ENCODE peak calls at places on chromosome 6, in eight cellular contexts. One of them, this sample, is unnamed.

GRCh38 chr6:23036401-23036983 is 467.1 kb downstream of the HDGFL1 start:
- DNase-seq in fibroblast of villous mesenchyme: no peak
- DNase-seq in dorsolateral prefrontal cortex: no peak
- DNase-seq in fibroblast of the aortic adventitia: no peak
- DNase-seq in foreskin fibroblast: no peak
- DNase-seq in MCF 10A: no peak
- DNase-seq in spleen: no peak
- DNase-seq in lower lobe of right lung: no peak
- DNase-seq in this sample: no peak

GRCh38 chr6:40586800-40587201 is 363 bp downstream of the LRFN2 start:
- DNase-seq in fibroblast of villous mesenchyme: no peak
- DNase-seq in dorsolateral prefrontal cortex: peak
- DNase-seq in fibroblast of the aortic adventitia: no peak
- DNase-seq in foreskin fibroblast: no peak
- DNase-seq in MCF 10A: no peak
- DNase-seq in spleen: no peak
- DNase-seq in lower lobe of right lung: no peak
- DNase-seq in this sample: no peak

GRCh38 chr6:158818008-158818579 is 1.1 kb downstream of the EZR start:
- DNase-seq in fibroblast of villous mesenchyme: peak
- DNase-seq in dorsolateral prefrontal cortex: peak
- DNase-seq in fibroblast of the aortic adventitia: peak
- DNase-seq in foreskin fibroblast: peak
- DNase-seq in MCF 10A: peak
- DNase-seq in spleen: peak
- DNase-seq in lower lobe of right lung: peak
- DNase-seq in this sample: peak

GRCh38 chr6:137692806-137693205 is 174.3 kb upstream of the TNFAIP3 start:
- DNase-seq in fibroblast of villous mesenchyme: peak
- DNase-seq in dorsolateral prefrontal cortex: no peak
- DNase-seq in fibroblast of the aortic adventitia: peak
- DNase-seq in foreskin fibroblast: peak
- DNase-seq in MCF 10A: no peak
- DNase-seq in spleen: no peak
- DNase-seq in lower lobe of right lung: no peak
- DNase-seq in this sample: no peak

GRCh38 chr6:138289739-138290138 is 71.4 kb upstream of the PBOV1 start:
- DNase-seq in fibroblast of villous mesenchyme: no peak
- DNase-seq in dorsolateral prefrontal cortex: no peak
- DNase-seq in fibroblast of the aortic adventitia: no peak
- DNase-seq in foreskin fibroblast: no peak
- DNase-seq in MCF 10A: no peak
- DNase-seq in spleen: peak
- DNase-seq in lower lobe of right lung: no peak
- DNase-seq in this sample: no peak

GRCh38 chr6:35154262-35154661 is 13.1 kb upstream of the TCP11 start:
- DNase-seq in fibroblast of villous mesenchyme: no peak
- DNase-seq in dorsolateral prefrontal cortex: no peak
- DNase-seq in fibroblast of the aortic adventitia: peak
- DNase-seq in foreskin fibroblast: no peak
- DNase-seq in MCF 10A: no peak
- DNase-seq in spleen: no peak
- DNase-seq in lower lobe of right lung: no peak
- DNase-seq in this sample: no peak

GRCh38 chr6:23031986-23032385 is 462.6 kb downstream of the HDGFL1 start:
- DNase-seq in fibroblast of villous mesenchyme: peak
- DNase-seq in dorsolateral prefrontal cortex: no peak
- DNase-seq in fibroblast of the aortic adventitia: no peak
- DNase-seq in foreskin fibroblast: peak
- DNase-seq in MCF 10A: no peak
- DNase-seq in spleen: no peak
- DNase-seq in lower lobe of right lung: no peak
- DNase-seq in this sample: no peak

GRCh38 chr6:169073311-169073710 is 180.3 kb downstream of the THBS2 start:
- DNase-seq in fibroblast of villous mesenchyme: peak
- DNase-seq in dorsolateral prefrontal cortex: no peak
- DNase-seq in fibroblast of the aortic adventitia: peak
- DNase-seq in foreskin fibroblast: peak
- DNase-seq in MCF 10A: no peak
- DNase-seq in spleen: no peak
- DNase-seq in lower lobe of right lung: no peak
- DNase-seq in this sample: peak

GRCh38 chr6:130373992-130374391 is 8.2 kb downstream of the TMEM200A start:
- DNase-seq in fibroblast of villous mesenchyme: no peak
- DNase-seq in dorsolateral prefrontal cortex: no peak
- DNase-seq in fibroblast of the aortic adventitia: no peak
- DNase-seq in foreskin fibroblast: no peak
- DNase-seq in MCF 10A: no peak
- DNase-seq in spleen: no peak
- DNase-seq in lower lobe of right lung: no peak
- DNase-seq in this sample: no peak

GRCh38 chr6:36724514-36725385 is 27.1 kb downstream of the RAB44 start:
- DNase-seq in fibroblast of villous mesenchyme: peak
- DNase-seq in dorsolateral prefrontal cortex: no peak
- DNase-seq in fibroblast of the aortic adventitia: peak
- DNase-seq in foreskin fibroblast: peak
- DNase-seq in MCF 10A: peak
- DNase-seq in spleen: peak
- DNase-seq in lower lobe of right lung: peak
- DNase-seq in this sample: peak

GRCh38 chr6:35485402-35485877 is 11.4 kb downstream of the TEAD3 start:
- DNase-seq in fibroblast of villous mesenchyme: peak
- DNase-seq in dorsolateral prefrontal cortex: no peak
- DNase-seq in fibroblast of the aortic adventitia: peak
- DNase-seq in foreskin fibroblast: no peak
- DNase-seq in MCF 10A: peak
- DNase-seq in spleen: no peak
- DNase-seq in lower lobe of right lung: no peak
- DNase-seq in this sample: no peak

GRCh38 chr6:110282412-110282811 is 75.7 kb downstream of the METTL24 start:
- DNase-seq in fibroblast of villous mesenchyme: no peak
- DNase-seq in dorsolateral prefrontal cortex: no peak
- DNase-seq in fibroblast of the aortic adventitia: no peak
- DNase-seq in foreskin fibroblast: no peak
- DNase-seq in MCF 10A: no peak
- DNase-seq in spleen: no peak
- DNase-seq in lower lobe of right lung: no peak
- DNase-seq in this sample: no peak

GRCh38 chr6:110284877-110285276 is 73.3 kb downstream of the METTL24 start:
- DNase-seq in fibroblast of villous mesenchyme: no peak
- DNase-seq in dorsolateral prefrontal cortex: no peak
- DNase-seq in fibroblast of the aortic adventitia: no peak
- DNase-seq in foreskin fibroblast: no peak
- DNase-seq in MCF 10A: no peak
- DNase-seq in spleen: no peak
- DNase-seq in lower lobe of right lung: no peak
- DNase-seq in this sample: no peak

GRCh38 chr6:110283657-110284056 is 74.5 kb downstream of the METTL24 start:
- DNase-seq in fibroblast of villous mesenchyme: no peak
- DNase-seq in dorsolateral prefrontal cortex: no peak
- DNase-seq in fibroblast of the aortic adventitia: no peak
- DNase-seq in foreskin fibroblast: no peak
- DNase-seq in MCF 10A: no peak
- DNase-seq in spleen: no peak
- DNase-seq in lower lobe of right lung: no peak
- DNase-seq in this sample: no peak

GRCh38 chr6:110285306-110286060 is 72.7 kb downstream of the METTL24 start:
- DNase-seq in fibroblast of villous mesenchyme: no peak
- DNase-seq in dorsolateral prefrontal cortex: no peak
- DNase-seq in fibroblast of the aortic adventitia: no peak
- DNase-seq in foreskin fibroblast: no peak
- DNase-seq in MCF 10A: no peak
- DNase-seq in spleen: no peak
- DNase-seq in lower lobe of right lung: no peak
- DNase-seq in this sample: no peak

DNA sequence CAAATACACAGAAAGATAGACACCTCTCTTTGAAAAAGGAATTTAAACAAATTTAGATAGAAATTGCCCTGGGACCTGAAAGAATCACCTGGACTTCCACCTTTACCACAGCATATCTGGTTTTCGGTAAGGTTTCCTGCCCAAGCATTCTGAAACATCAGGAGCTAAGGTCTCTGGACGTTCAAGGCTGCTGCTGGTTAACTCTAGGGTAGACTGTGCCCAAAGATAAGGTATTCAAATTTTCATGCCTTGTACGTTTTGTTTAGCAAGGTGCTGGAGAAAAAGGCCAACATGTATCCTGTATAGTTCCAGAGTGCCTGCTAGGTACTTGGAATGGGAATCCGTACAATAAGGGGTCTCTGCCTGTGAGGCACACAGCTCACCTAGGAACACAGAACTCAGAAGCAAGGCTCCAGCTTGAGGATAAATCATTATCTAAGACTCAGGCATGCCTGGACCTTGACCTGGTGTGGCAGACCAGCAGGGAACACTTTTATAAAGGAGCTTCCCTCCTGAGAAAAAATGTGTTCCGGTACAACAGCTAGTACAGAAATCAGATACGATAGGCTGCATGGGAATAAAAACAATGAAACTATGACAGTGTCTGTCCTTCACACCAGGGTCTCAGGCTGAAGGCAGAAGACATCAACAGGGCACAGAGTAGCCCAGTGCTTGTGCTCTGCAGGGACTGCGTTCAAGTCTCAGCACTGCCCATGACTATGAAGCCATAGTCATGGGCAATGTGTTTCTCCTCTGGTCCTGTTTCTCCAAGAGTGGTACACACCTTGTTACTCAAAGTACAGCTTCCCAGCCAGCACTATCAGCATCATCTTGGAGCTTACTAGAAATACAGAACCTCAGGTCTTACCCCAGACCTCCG is 70.4 kb downstream of the METTL24 start:
- DNase-seq in fibroblast of villous mesenchyme: no peak
- DNase-seq in dorsolateral prefrontal cortex: no peak
- DNase-seq in fibroblast of the aortic adventitia: no peak
- DNase-seq in foreskin fibroblast: no peak
- DNase-seq in MCF 10A: no peak
- DNase-seq in spleen: no peak
- DNase-seq in lower lobe of right lung: no peak
- DNase-seq in this sample: no peak
- TF ChIP-seq CTCF in fibroblast of villous mesenchyme: no peak
- TF ChIP-seq CTCF in dorsolateral prefrontal cortex: no peak
- TF ChIP-seq CTCF in fibroblast of the aortic adventitia: no peak
- TF ChIP-seq CTCF in foreskin fibroblast: no peak
- TF ChIP-seq CTCF in MCF 10A: no peak
- TF ChIP-seq CTCF in spleen: no peak
- TF ChIP-seq CTCF in lower lobe of right lung: no peak
- TF ChIP-seq CTCF in this sample: no peak

GRCh38 chr6:105892577-105893262 is 193.4 kb upstream of the PRDM1 start:
- DNase-seq in fibroblast of villous mesenchyme: no peak
- DNase-seq in dorsolateral prefrontal cortex: no peak
- DNase-seq in fibroblast of the aortic adventitia: no peak
- DNase-seq in foreskin fibroblast: no peak
- DNase-seq in MCF 10A: peak
- DNase-seq in spleen: no peak
- DNase-seq in lower lobe of right lung: no peak
- DNase-seq in this sample: no peak

GRCh38 chr6:105893741-105894140 is 192.4 kb upstream of the PRDM1 start:
- DNase-seq in fibroblast of villous mesenchyme: no peak
- DNase-seq in dorsolateral prefrontal cortex: no peak
- DNase-seq in fibroblast of the aortic adventitia: no peak
- DNase-seq in foreskin fibroblast: no peak
- DNase-seq in MCF 10A: no peak
- DNase-seq in spleen: no peak
- DNase-seq in lower lobe of right lung: no peak
- DNase-seq in this sample: no peak

GRCh38 chr6:105886812-105887513 is 199.2 kb upstream of the PRDM1 start:
- DNase-seq in fibroblast of villous mesenchyme: no peak
- DNase-seq in dorsolateral prefrontal cortex: no peak
- DNase-seq in fibroblast of the aortic adventitia: no peak
- DNase-seq in foreskin fibroblast: peak
- DNase-seq in MCF 10A: no peak
- DNase-seq in spleen: no peak
- DNase-seq in lower lobe of right lung: no peak
- DNase-seq in this sample: no peak

GRCh38 chr6:105889902-105890301 is 196.2 kb upstream of the PRDM1 start:
- DNase-seq in fibroblast of villous mesenchyme: no peak
- DNase-seq in dorsolateral prefrontal cortex: no peak
- DNase-seq in fibroblast of the aortic adventitia: no peak
- DNase-seq in foreskin fibroblast: no peak
- DNase-seq in MCF 10A: no peak
- DNase-seq in spleen: no peak
- DNase-seq in lower lobe of right lung: no peak
- DNase-seq in this sample: no peak

GRCh38 chr6:105890521-105891244 is 195.5 kb upstream of the PRDM1 start:
- DNase-seq in fibroblast of villous mesenchyme: no peak
- DNase-seq in dorsolateral prefrontal cortex: no peak
- DNase-seq in fibroblast of the aortic adventitia: no peak
- DNase-seq in foreskin fibroblast: peak
- DNase-seq in MCF 10A: peak
- DNase-seq in spleen: no peak
- DNase-seq in lower lobe of right lung: no peak
- DNase-seq in this sample: no peak
- TF ChIP-seq CTCF in fibroblast of villous mesenchyme: no peak
- TF ChIP-seq CTCF in dorsolateral prefrontal cortex: no peak
- TF ChIP-seq CTCF in fibroblast of the aortic adventitia: no peak
- TF ChIP-seq CTCF in foreskin fibroblast: no peak
- TF ChIP-seq CTCF in MCF 10A: no peak
- TF ChIP-seq CTCF in spleen: no peak
- TF ChIP-seq CTCF in lower lobe of right lung: no peak
- TF ChIP-seq CTCF in this sample: no peak

GRCh38 chr6:56758120-56758519 is 115.4 kb upstream of the DST start:
- DNase-seq in fibroblast of villous mesenchyme: no peak
- DNase-seq in dorsolateral prefrontal cortex: no peak
- DNase-seq in fibroblast of the aortic adventitia: no peak
- DNase-seq in foreskin fibroblast: no peak
- DNase-seq in MCF 10A: no peak
- DNase-seq in spleen: no peak
- DNase-seq in lower lobe of right lung: no peak
- DNase-seq in this sample: no peak

GRCh38 chr6:56758553-56758952 is 115.9 kb upstream of the DST start:
- DNase-seq in fibroblast of villous mesenchyme: no peak
- DNase-seq in dorsolateral prefrontal cortex: no peak
- DNase-seq in fibroblast of the aortic adventitia: no peak
- DNase-seq in foreskin fibroblast: no peak
- DNase-seq in MCF 10A: no peak
- DNase-seq in spleen: no peak
- DNase-seq in lower lobe of right lung: no peak
- DNase-seq in this sample: no peak

GRCh38 chr6:56756219-56756789 is 113.6 kb upstream of the DST start:
- DNase-seq in fibroblast of villous mesenchyme: no peak
- DNase-seq in dorsolateral prefrontal cortex: no peak
- DNase-seq in fibroblast of the aortic adventitia: no peak
- DNase-seq in foreskin fibroblast: no peak
- DNase-seq in MCF 10A: no peak
- DNase-seq in spleen: no peak
- DNase-seq in lower lobe of right lung: no peak
- DNase-seq in this sample: no peak

GRCh38 chr6:56756791-56757582 is 114.3 kb upstream of the DST start:
- DNase-seq in fibroblast of villous mesenchyme: peak
- DNase-seq in dorsolateral prefrontal cortex: no peak
- DNase-seq in fibroblast of the aortic adventitia: no peak
- DNase-seq in foreskin fibroblast: no peak
- DNase-seq in MCF 10A: no peak
- DNase-seq in spleen: no peak
- DNase-seq in lower lobe of right lung: no peak
- DNase-seq in this sample: no peak

GRCh38 chr6:56757585-56757984 is 114.9 kb upstream of the DST start:
- DNase-seq in fibroblast of villous mesenchyme: peak
- DNase-seq in dorsolateral prefrontal cortex: no peak
- DNase-seq in fibroblast of the aortic adventitia: peak
- DNase-seq in foreskin fibroblast: no peak
- DNase-seq in MCF 10A: peak
- DNase-seq in spleen: no peak
- DNase-seq in lower lobe of right lung: no peak
- DNase-seq in this sample: peak
- TF ChIP-seq CTCF in fibroblast of villous mesenchyme: peak
- TF ChIP-seq CTCF in dorsolateral prefrontal cortex: peak
- TF ChIP-seq CTCF in fibroblast of the aortic adventitia: peak
- TF ChIP-seq CTCF in foreskin fibroblast: peak
- TF ChIP-seq CTCF in MCF 10A: peak
- TF ChIP-seq CTCF in spleen: no peak
- TF ChIP-seq CTCF in lower lobe of right lung: peak
- TF ChIP-seq CTCF in this sample: peak

GRCh38 chr6:109342564-109342963 is 39.7 kb downstream of the CD164 start:
- DNase-seq in fibroblast of villous mesenchyme: no peak
- DNase-seq in dorsolateral prefrontal cortex: no peak
- DNase-seq in fibroblast of the aortic adventitia: peak
- DNase-seq in foreskin fibroblast: no peak
- DNase-seq in MCF 10A: no peak
- DNase-seq in spleen: no peak
- DNase-seq in lower lobe of right lung: no peak
- DNase-seq in this sample: peak
- TF ChIP-seq CTCF in fibroblast of villous mesenchyme: no peak
- TF ChIP-seq CTCF in dorsolateral prefrontal cortex: no peak
- TF ChIP-seq CTCF in fibroblast of the aortic adventitia: no peak
- TF ChIP-seq CTCF in foreskin fibroblast: no peak
- TF ChIP-seq CTCF in MCF 10A: no peak
- TF ChIP-seq CTCF in spleen: no peak
- TF ChIP-seq CTCF in lower lobe of right lung: no peak
- TF ChIP-seq CTCF in this sample: no peak

This sample was measured in HFFc6.